ENCODE peak calls at places on chromosomes 5 and 9, in five cellular contexts. X is psoas muscle, L is GM12878, U is GM12865, N is dorsolateral prefrontal cortex. M is an unnamed sample.

GRCh38 chr9:16417101-16417500 is 453.4 kb downstream of the BNC2 start:
- DNase-seq in X (no peak), L (peak; percentile 45), U (peak; percentile 74), N (no peak), M (no peak)

GRCh38 chr9:87195306-87195705 is 248.0 kb upstream of the GAS1 start:
- DNase-seq in X (no peak), L (no peak), U (no peak), N (no peak), M (no peak)

GRCh38 chr5:53779541-53779981 is 219.1 kb downstream of the NDUFS4 start:
- DNase-seq in X (no peak), L (no peak), U (peak; percentile 70), N (no peak), M (no peak)

GRCh38 chr9:107229146-107229545 is 53.9 kb upstream of the RAD23B start:
- DNase-seq in X (no peak), L (no peak), U (no peak), N (no peak), M (no peak)

GRCh38 chr9:88056876-88057275 is 81.4 kb downstream of the SPATA31C2 start:
- DNase-seq in X (no peak), L (no peak), U (no peak), N (no peak), M (no peak)

GRCh38 chr9:107358867-107359440 is 75.9 kb downstream of the RAD23B start:
- DNase-seq in X (no peak), L (no peak), U (no peak), N (no peak), M (no peak)

GRCh38 chr5:108642170-108642906 is 105.4 kb upstream of the FER start:
- DNase-seq in X (peak; percentile 52), L (peak; percentile 68), U (peak; percentile 90), N (peak; percentile 52), M (peak; percentile 61)

GRCh38 chr5:18987101-18987500 is 1000.9 kb downstream of the CDH18 start:
- DNase-seq in X (no peak), L (no peak), U (no peak), N (no peak), M (no peak)

GRCh38 chr5:97192580-97193421 is 9.8 kb upstream of the RIOK2 start:
- DNase-seq in X (no peak), L (peak; percentile 63), U (peak; percentile 66), N (no peak), M (peak; percentile 31)

GRCh38 chr5:178997191-178997590 is 2.1 kb upstream of the GRM6 start:
- DNase-seq in X (no peak), L (no peak), U (no peak), N (no peak), M (no peak)

GRCh38 chr9:29697011-29697410 is 2123.7 kb upstream of the C9orf72 start:
- DNase-seq in X (no peak), L (no peak), U (no peak), N (no peak), M (no peak)

GRCh38 chr5:17219431-17219830 is 2.0 kb downstream of the BASP1 start:
- DNase-seq in X (no peak), L (no peak), U (peak; percentile 36), N (no peak), M (no peak)

GRCh38 chr9:70607926-70608325 is 193.5 kb upstream of the KLF9 start:
- DNase-seq in X (no peak), L (no peak), U (peak; percentile 16), N (no peak), M (peak; percentile 67)

GRCh38 chr9:133618726-133619125 is 9.5 kb upstream of the FAM163B start:
- DNase-seq in X (no peak), L (no peak), U (no peak), N (no peak), M (no peak)

GRCh38 chr5:107535849-107536248 is 134.9 kb downstream of the EFNA5 start:
- DNase-seq in X (no peak), L (no peak), U (no peak), N (no peak), M (no peak)

GRCh38 chr9:20447291-20447690 is 175.0 kb downstream of the MLLT3 start:
- DNase-seq in X (no peak), L (no peak), U (no peak), N (no peak), M (no peak)

GRCh38 chr9:105637787-105638395 is 24.4 kb upstream of the TAL2 start:
- DNase-seq in X (no peak), L (no peak), U (no peak), N (no peak), M (peak; percentile 13)

GRCh38 chr9:114506082-114506390 is 763 bp upstream of the WHRN start:
- DNase-seq in X (no peak), L (no peak), U (no peak), N (no peak), M (no peak)

GRCh38 chr9:114503522-114504340 is 1.5 kb downstream of the WHRN start:
- DNase-seq in X (no peak), L (no peak), U (no peak), N (no peak), M (no peak)

GRCh38 chr9:114505187-114506081 is at the start of gene WHRN:
- DNase-seq in X (peak; percentile 92), L (no peak), U (peak; percentile 80), N (peak; percentile 88), M (peak; percentile 82)

GRCh38 chr9:114504341-114505186 is 709 bp downstream of the WHRN start:
- DNase-seq in X (peak; percentile 68), L (no peak), U (no peak), N (peak; percentile 38), M (no peak)

GRCh38 chr9:114507726-114508125 is 2.5 kb upstream of the WHRN start:
- DNase-seq in X (no peak), L (no peak), U (peak; percentile 26), N (no peak), M (peak; percentile 64)
- TF ChIP-seq CTCF in X (no peak), L (peak; percentile 83), U (peak; percentile 30), N (peak; percentile 55), M (peak; percentile 81)

DNA sequence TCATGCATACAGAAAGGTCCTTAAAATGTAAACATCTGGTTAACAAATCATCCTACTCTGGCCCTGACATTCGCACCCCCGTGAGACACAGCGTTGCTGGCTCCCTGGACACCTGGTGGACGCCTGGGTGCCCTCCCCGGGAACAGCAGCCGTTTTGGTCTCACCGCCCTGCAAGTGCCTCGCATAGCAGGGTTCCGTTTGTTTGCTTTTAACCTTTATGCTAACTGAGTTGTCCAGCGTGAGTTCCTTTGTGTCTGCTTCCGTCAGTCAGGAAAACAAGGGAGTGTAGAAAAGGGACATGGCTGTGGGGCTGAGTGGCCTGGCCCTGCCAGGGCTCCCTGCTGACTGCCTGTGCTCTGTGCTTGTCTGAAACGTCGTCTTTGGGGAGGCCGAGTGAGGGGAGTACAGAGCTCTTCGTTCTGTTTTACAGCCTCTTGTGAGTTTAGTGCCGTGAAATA is 91.8 kb upstream of the CACNA1B start:
- DNase-seq in X (no peak), L (no peak), U (no peak), N (no peak), M (no peak)
- TF ChIP-seq CTCF in X (no peak), L (no peak), U (no peak), N (no peak), M (no peak)

DNA sequence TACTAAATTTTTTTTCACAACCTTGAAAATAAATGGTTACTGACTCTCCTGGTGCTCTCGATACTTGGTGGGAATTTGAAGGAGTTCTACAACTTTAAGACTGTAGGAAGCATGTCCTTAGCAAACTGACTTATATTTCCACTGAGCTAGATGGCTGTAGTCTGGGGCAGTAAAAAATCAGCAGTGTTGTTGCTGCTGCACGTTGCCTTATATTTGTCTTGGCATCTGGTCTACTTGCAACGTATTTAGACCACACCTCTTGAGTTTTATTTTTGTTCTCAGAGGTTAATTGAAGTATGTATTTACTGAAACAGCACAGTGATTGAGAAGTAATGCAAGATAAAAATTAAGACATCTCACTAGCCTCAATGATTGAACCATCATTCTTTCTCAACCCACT is 76.3 kb downstream of the ERMP1 start:
- DNase-seq in X (no peak), L (no peak), U (no peak), N (no peak), M (no peak)
- TF ChIP-seq CTCF in X (no peak), L (no peak), U (no peak), N (no peak), M (no peak)

DNA sequence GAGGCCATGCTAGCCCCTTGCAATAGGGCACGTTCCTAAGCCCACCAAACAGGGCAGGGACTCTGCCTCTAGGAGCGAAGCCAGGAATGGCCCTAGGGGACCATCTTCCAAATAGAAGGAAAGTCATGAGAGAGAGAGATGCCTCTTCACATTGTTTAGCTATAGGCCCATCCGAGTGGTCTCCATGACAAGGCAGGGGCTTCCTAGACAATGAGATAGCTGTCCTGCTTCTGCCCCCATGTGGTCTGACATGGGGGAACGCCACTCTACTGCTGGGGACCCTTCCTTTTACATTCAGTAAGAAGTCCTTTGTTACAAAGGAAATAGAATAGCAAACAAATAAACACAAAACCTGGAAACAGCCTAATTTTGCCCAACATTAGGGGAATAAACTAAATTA is 17.9 kb upstream of the KIF4B start:
- DNase-seq in X (no peak), L (no peak), U (no peak), N (no peak), M (peak; percentile 13)
- TF ChIP-seq CTCF in X (no peak), L (no peak), U (no peak), N (peak; percentile 35), M (peak; percentile 69)

GRCh38 chr5:77867194-77867691 is 91.1 kb upstream of the TBCA start:
- DNase-seq in X (no peak), L (no peak), U (no peak), N (no peak), M (peak; percentile 9)
- TF ChIP-seq CTCF in X (no peak), L (no peak), U (peak; percentile 17), N (peak; percentile 30), M (peak; percentile 55)

DNA sequence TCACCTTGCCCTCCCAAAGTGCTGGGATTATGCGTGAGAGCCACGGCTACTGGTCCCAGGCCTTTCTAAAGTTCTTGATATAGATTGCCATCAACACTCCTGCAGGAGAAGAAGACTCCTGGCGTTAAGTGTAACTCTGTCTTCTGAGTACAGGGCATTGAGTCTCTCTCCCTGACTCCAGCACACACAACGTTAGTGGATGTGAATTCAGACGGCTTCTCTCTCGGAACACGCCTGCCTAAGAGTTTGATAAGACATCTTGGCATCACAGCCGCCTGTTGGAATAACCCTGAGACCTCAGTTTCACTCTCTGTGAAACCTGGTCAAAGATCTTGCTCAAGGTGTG is 27.5 kb upstream of the PPARGC1B start:
- DNase-seq in X (no peak), L (no peak), U (no peak), N (no peak), M (no peak)
- TF ChIP-seq CTCF in X (no peak), L (no peak), U (no peak), N (no peak), M (no peak)

GRCh38 chr5:15737882-15738677 is 238.1 kb downstream of the FBXL7 start:
- DNase-seq in X (no peak), L (no peak), U (no peak), N (no peak), M (no peak)
- TF ChIP-seq CTCF in X (no peak), L (no peak), U (no peak), N (no peak), M (no peak)